ENCODE peak calls at places on chromosome 11, in seven cellular contexts. Z is prostate gland, O is left ventricle myocardium inferior, V is heart left ventricle, N is mesendoderm, F is esophagus muscularis mucosa, M is H1. J is an unnamed sample.

GRCh38 chr11:131817701-131818188 is 447.3 kb downstream of the NTM start:
- DNase-seq in Z (no peak), O (no peak), V (no peak), N (no peak), F (no peak), M (no peak), J (no peak)

GRCh38 chr11:110529043-110529442 is 99.3 kb downstream of the FDX1 start:
- DNase-seq in Z (no peak), O (no peak), V (no peak), N (peak; percentile 62), F (no peak), M (no peak), J (no peak)

GRCh38 chr11:123493393-123494063 is 63.5 kb downstream of the GRAMD1B start:
- DNase-seq in Z (no peak), O (no peak), V (no peak), N (peak; percentile 76), F (no peak), M (peak; percentile 25), J (no peak)

GRCh38 chr11:22491826-22492225 is 133.8 kb downstream of the FANCF start:
- DNase-seq in Z (no peak), O (no peak), V (no peak), N (peak; percentile 48), F (no peak), M (no peak), J (peak; percentile 60)

GRCh38 chr11:90257158-90257525 is 34.3 kb upstream of the CHORDC1 start:
- DNase-seq in Z (no peak), O (no peak), V (no peak), N (no peak), F (no peak), M (no peak), J (no peak)

GRCh38 chr11:85874265-85874664 is 19.1 kb downstream of the CCDC83 start:
- DNase-seq in Z (no peak), O (no peak), V (no peak), N (no peak), F (no peak), M (no peak), J (no peak)

GRCh38 chr11:116731821-116732739 is 40.7 kb downstream of the BUD13 start:
- DNase-seq in Z (no peak), O (no peak), V (no peak), N (peak; percentile 69), F (no peak), M (no peak), J (no peak)

GRCh38 chr11:114087028-114087427 is 27.5 kb downstream of the ZBTB16 start:
- DNase-seq in Z (no peak), O (no peak), V (no peak), N (no peak), F (no peak), M (no peak), J (no peak)

GRCh38 chr11:63769719-63770443 is 1.3 kb upstream of the ZFTA start:
- DNase-seq in Z (no peak), O (no peak), V (peak; percentile 32), N (no peak), F (no peak), M (no peak), J (no peak)

GRCh38 chr11:130849215-130849568 is 67.1 kb downstream of the SNX19 start:
- DNase-seq in Z (no peak), O (no peak), V (no peak), N (no peak), F (no peak), M (no peak), J (peak; percentile 85)

GRCh38 chr11:103744496-103745153 is 291.8 kb upstream of the DDI1 start:
- DNase-seq in Z (no peak), O (no peak), V (no peak), N (no peak), F (no peak), M (no peak), J (no peak)

GRCh38 chr11:36427876-36428275 is 82.2 kb downstream of the TRAF6 start:
- DNase-seq in Z (no peak), O (no peak), V (no peak), N (no peak), F (no peak), M (no peak), J (no peak)

GRCh38 chr11:70324354-70325115 is 54.0 kb downstream of the PPFIA1 start:
- DNase-seq in Z (no peak), O (no peak), V (no peak), N (no peak), F (no peak), M (no peak), J (no peak)

GRCh38 chr11:70314730-70315129 is 44.2 kb downstream of the PPFIA1 start:
- DNase-seq in Z (no peak), O (no peak), V (no peak), N (no peak), F (no peak), M (no peak), J (no peak)

GRCh38 chr11:117684731-117685130 is 112.3 kb downstream of the DSCAML1 start:
- DNase-seq in Z (no peak), O (no peak), V (no peak), N (no peak), F (no peak), M (no peak), J (no peak)

GRCh38 chr11:69573751-69574382 is 67.1 kb upstream of the CCND1 start:
- DNase-seq in Z (no peak), O (no peak), V (no peak), N (no peak), F (no peak), M (no peak), J (peak; percentile 36)

GRCh38 chr11:65915821-65916251 is 3.0 kb downstream of the C11orf68 start:
- DNase-seq in Z (peak; percentile 44), O (peak; percentile 71), V (peak; percentile 83), N (peak; percentile 95), F (no peak), M (no peak), J (peak; percentile 99)

GRCh38 chr11:122733301-122733686 is 77.8 kb downstream of the UBASH3B start:
- DNase-seq in Z (no peak), O (peak; percentile 35), V (peak; percentile 73), N (no peak), F (no peak), M (no peak), J (peak; percentile 84)

GRCh38 chr11:6545917-6546605 is 49.0 kb downstream of the DNHD1 start:
- DNase-seq in Z (no peak), O (peak; percentile 43), V (peak; percentile 72), N (no peak), F (peak; percentile 60), M (no peak), J (no peak)

GRCh38 chr11:62676698-62677097 is 2.2 kb downstream of the UBXN1 start:
- DNase-seq in Z (no peak), O (no peak), V (no peak), N (no peak), F (no peak), M (no peak), J (no peak)
- H3K36me3 ChIP-seq in Z (no peaks in the 10 kb centered on the region), O (peaks cover 50% of the 10 kb centered on the region), V (peaks cover 53% of the 10 kb centered on the region), N (peaks cover 5% of the 10 kb centered on the region), F (peaks cover 48% of the 10 kb centered on the region), M (peaks cover 29% of the 10 kb centered on the region), J (peaks cover 46% of the 10 kb centered on the region)

GRCh38 chr11:129143335-129143734 is 48.8 kb downstream of the ARHGAP32 start:
- DNase-seq in Z (no peak), O (peak; percentile 59), V (peak; percentile 75), N (peak; percentile 40), F (no peak), M (peak; percentile 17), J (peak; percentile 99)
- H3K4me3 ChIP-seq in Z (no peak overlapping the region), O (no peak overlapping the region), V (no peak overlapping the region), N (no peak overlapping the region), F (no peak overlapping the region), M (no peak overlapping the region), J (no peak overlapping the region)

DNA sequence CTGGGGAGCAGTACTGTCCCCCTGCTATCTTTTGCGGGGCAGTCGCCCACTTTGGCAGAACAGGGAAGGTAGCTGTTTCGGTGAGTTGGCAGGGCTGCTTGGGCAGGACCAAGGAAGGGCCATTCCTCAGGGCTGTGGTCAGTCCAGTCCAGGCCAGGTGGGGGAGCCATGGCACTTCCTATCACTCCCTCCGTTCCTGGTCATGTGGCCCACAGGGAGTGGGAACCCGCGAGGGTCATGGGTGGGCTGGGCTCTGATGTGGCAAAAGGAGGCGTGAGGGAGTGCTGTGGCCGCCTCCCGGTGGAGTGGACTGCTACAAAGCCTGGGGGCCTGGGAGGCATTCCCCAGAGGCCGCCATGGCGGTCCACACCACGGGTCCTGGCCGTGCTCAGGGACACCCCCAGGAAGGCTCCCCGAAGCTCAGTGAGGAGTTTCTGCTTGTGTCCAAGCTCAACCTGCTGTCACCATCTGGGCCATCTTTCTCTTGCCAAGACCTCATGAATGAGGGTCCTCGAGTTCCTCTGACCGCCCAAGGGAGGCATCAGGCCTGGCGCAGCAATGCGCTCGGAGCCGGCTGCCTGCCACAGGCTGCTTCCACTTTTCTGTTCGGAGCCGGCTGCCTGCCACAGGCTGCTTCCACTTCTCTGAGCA is 11.9 kb downstream of the CHID1 start:
- DNase-seq in Z (no peak), O (no peak), V (no peak), N (peak; percentile 31), F (no peak), M (no peak), J (no peak)
- H3K36me3 ChIP-seq in Z (peaks cover 19% of the 10 kb centered on the region), O (peaks cover 52% of the 10 kb centered on the region), V (peaks cover 57% of the 10 kb centered on the region), N (peaks cover 11% of the 10 kb centered on the region), F (peaks cover 60% of the 10 kb centered on the region), M (peaks cover 27% of the 10 kb centered on the region), J (peaks cover 53% of the 10 kb centered on the region)

GRCh38 chr11:34192481-34193401 is 87.3 kb downstream of the NAT10 start:
- DNase-seq in Z (peak; percentile 38), O (peak; percentile 62), V (peak; percentile 70), N (peak; percentile 47), F (no peak), M (no peak), J (peak; percentile 98)
- H3K4me3 ChIP-seq in Z (no peak overlapping the region), O (no peak overlapping the region), V (no peak overlapping the region), N (no peak overlapping the region), F (peak overlapping the region; percentile 29), M (no peak overlapping the region), J (peak overlapping the region; percentile 29)

GRCh38 chr11:83023410-83023809 is 48.3 kb downstream of the RAB30 start:
- DNase-seq in Z (no peak), O (no peak), V (no peak), N (no peak), F (no peak), M (no peak), J (no peak)
- H3K36me3 ChIP-seq in Z (no peaks in the 10 kb centered on the region), O (no peaks in the 10 kb centered on the region), V (no peaks in the 10 kb centered on the region), N (no peaks in the 10 kb centered on the region), F (no peaks in the 10 kb centered on the region), M (no peaks in the 10 kb centered on the region), J (no peaks in the 10 kb centered on the region)